ENCODE peak calls at places on chromosome 21, in eight cellular contexts. I is RWPE1, K is GM13976, W is K562, D is BJ, O is IMR-90, Z is nephron progenitor cell, Q is heart right ventricle. P is an unnamed sample.

GRCh38 chr21:31064803-31065202 is 26.5 kb upstream of the KRTAP19-8 start:
- DNase-seq in I (no peak), K (no peak), W (no peak), D (no peak), O (no peak), Z (no peak), Q (no peak), P (no peak)

GRCh38 chr21:16954787-16955186 is 558.1 kb upstream of the CXADR start:
- DNase-seq in I (no peak), K (no peak), W (no peak), D (no peak), O (no peak), Z (no peak), Q (no peak), P (no peak)

GRCh38 chr21:26003428-26003827 is 167.1 kb downstream of the APP start:
- DNase-seq in I (no peak), K (no peak), W (no peak), D (no peak), O (no peak), Z (no peak), Q (no peak), P (no peak)

GRCh38 chr21:30646904-30647303 is 4.2 kb downstream of the KRTAP20-3 start:
- DNase-seq in I (no peak), K (no peak), W (no peak), D (no peak), O (no peak), Z (no peak), Q (no peak), P (no peak)

GRCh38 chr21:16535100-16535418 is 805.3 kb downstream of the USP25 start:
- DNase-seq in I (no peak), K (no peak), W (no peak), D (no peak), O (peak; percentile 55), Z (no peak), Q (peak; percentile 85), P (peak; percentile 55)

GRCh38 chr21:16070207-16070651 is 340.4 kb downstream of the USP25 start:
- DNase-seq in I (no peak), K (no peak), W (no peak), D (no peak), O (no peak), Z (no peak), Q (no peak), P (no peak)

GRCh38 chr21:17786219-17787181 is 32.7 kb downstream of the C21orf91 start:
- DNase-seq in I (no peak), K (no peak), W (no peak), D (no peak), O (no peak), Z (no peak), Q (no peak), P (no peak)

GRCh38 chr21:34307991-34308532 is 55.7 kb upstream of the KCNE2 start:
- DNase-seq in I (no peak), K (no peak), W (no peak), D (no peak), O (no peak), Z (no peak), Q (no peak), P (no peak)

GRCh38 chr21:34613679-34614442 is 1.1 kb downstream of the RCAN1 start:
- DNase-seq in I (peak; percentile 30), K (no peak), W (peak; percentile 33), D (no peak), O (peak; percentile 7), Z (no peak), Q (no peak), P (no peak)

GRCh38 chr21:16322423-16322822 is 592.6 kb downstream of the USP25 start:
- DNase-seq in I (no peak), K (no peak), W (no peak), D (no peak), O (no peak), Z (no peak), Q (no peak), P (no peak)

GRCh38 chr21:34075760-34076159 is 2.4 kb downstream of the MRPS6 start:
- DNase-seq in I (no peak), K (no peak), W (peak; percentile 22), D (no peak), O (no peak), Z (no peak), Q (no peak), P (no peak)

GRCh38 chr21:34006603-34007168 is 66.7 kb upstream of the MRPS6 start:
- DNase-seq in I (no peak), K (no peak), W (no peak), D (no peak), O (no peak), Z (no peak), Q (no peak), P (no peak)

GRCh38 chr21:36508948-36509347 is 29.0 kb upstream of the CLDN14 start:
- DNase-seq in I (no peak), K (no peak), W (no peak), D (no peak), O (no peak), Z (no peak), Q (no peak), P (no peak)

DNA sequence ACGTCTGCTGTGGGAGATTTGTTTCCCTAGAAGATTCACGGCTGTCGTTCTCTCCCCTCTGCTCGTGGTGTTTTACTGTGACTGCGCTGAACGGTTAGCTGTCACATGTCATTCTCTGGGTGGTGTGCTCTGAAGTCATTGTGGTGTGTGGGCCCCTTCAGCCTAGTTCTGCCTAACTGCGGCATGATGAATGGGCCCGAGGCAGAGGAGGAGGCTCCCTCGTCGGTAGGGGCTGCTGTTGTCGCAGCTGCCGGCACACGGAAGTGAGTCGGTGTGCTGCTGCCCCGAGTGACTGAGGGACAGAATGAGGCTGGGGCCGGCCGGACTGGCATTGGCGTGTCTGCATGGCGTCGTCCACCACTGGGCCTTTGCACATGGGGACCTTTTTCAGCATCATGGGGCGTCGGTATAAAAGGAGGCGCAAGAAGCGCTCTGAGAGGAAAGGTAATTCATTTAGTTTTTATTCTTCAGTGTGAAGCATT is 77.9 kb downstream of the ADARB1 start:
- DNase-seq in I (no peak), K (peak; percentile 86), W (peak; percentile 92), D (no peak), O (no peak), Z (peak; percentile 67), Q (no peak), P (no peak)
- TF ChIP-seq CTCF in I (no peak), K (peak; percentile 87), W (peak; percentile 97), D (no peak), O (peak; percentile 6), Z (peak; percentile 19), Q (peak; percentile 41), P (no peak)

GRCh38 chr21:44438531-44439210 is 16.6 kb upstream of the LRRC3 start:
- DNase-seq in I (no peak), K (no peak), W (no peak), D (no peak), O (no peak), Z (no peak), Q (peak; percentile 71), P (no peak)
- TF ChIP-seq CTCF in I (no peak), K (no peak), W (no peak), D (no peak), O (no peak), Z (no peak), Q (no peak), P (no peak)

GRCh38 chr21:46082638-46083270 is 15.2 kb upstream of the COL6A2 start:
- DNase-seq in I (no peak), K (no peak), W (no peak), D (no peak), O (no peak), Z (no peak), Q (no peak), P (no peak)

GRCh38 chr21:46080171-46081021 is 17.5 kb upstream of the COL6A2 start:
- DNase-seq in I (no peak), K (peak; percentile 38), W (no peak), D (no peak), O (no peak), Z (no peak), Q (peak; percentile 70), P (no peak)

GRCh38 chr21:46081862-46082637 is 15.9 kb upstream of the COL6A2 start:
- DNase-seq in I (no peak), K (no peak), W (no peak), D (no peak), O (no peak), Z (no peak), Q (no peak), P (no peak)

GRCh38 chr21:46079357-46080170 is 18.3 kb upstream of the COL6A2 start:
- DNase-seq in I (no peak), K (no peak), W (no peak), D (peak; percentile 87), O (peak; percentile 96), Z (no peak), Q (no peak), P (peak; percentile 97)

DNA sequence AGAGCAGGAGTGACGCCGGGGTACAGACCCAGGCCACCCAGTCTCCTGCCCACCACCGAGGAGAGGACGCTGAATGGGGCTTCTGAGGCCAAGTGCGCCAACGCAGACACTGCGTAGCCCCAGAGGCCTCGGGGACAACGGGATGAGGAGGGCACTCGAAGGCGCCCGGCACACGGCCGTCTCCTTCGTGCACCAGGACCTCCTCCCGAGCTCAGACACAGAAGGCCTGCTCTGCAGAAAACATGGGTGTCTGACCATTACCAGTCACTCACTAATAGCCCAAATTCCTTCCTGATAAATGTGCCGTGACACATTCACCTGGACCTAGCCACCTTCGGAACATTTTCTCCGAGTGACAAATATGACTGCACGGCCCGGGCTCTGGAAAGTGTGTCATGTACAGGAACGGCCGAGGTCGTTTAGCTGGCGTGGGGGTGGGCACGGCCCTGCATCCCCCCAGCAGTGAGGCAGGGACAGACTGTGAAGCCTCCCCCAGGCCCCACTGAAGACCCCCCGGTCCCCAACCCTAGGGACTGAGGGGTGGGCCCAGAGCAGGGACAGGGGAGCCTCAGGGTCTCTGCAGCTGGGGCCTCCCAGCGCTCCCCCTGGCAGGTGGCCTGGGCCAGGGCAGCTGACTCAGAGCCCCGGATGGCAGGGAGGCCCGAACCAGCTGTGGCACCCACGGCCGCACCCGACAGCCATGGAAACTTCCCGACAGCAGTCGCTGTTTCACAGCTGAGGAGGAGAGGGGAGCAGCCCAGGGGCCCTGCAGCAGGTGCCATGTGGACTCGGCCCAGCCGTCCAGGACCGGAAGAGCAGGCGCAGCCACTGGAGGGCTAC is 16.7 kb upstream of the COL6A2 start:
- DNase-seq in I (no peak), K (no peak), W (no peak), D (no peak), O (no peak), Z (no peak), Q (no peak), P (no peak)
- TF ChIP-seq CTCF in I (no peak), K (no peak), W (no peak), D (no peak), O (no peak), Z (no peak), Q (no peak), P (no peak)

GRCh38 chr21:43866659-43867331 is 1.8 kb downstream of the AGPAT3 start:
- DNase-seq in I (no peak), K (peak; percentile 84), W (peak; percentile 57), D (no peak), O (no peak), Z (no peak), Q (no peak), P (no peak)

GRCh38 chr21:43866233-43866632 is 1.2 kb downstream of the AGPAT3 start:
- DNase-seq in I (no peak), K (peak; percentile 81), W (peak; percentile 69), D (no peak), O (peak; percentile 57), Z (no peak), Q (peak; percentile 58), P (peak; percentile 33)

GRCh38 chr21:43864806-43865470 is at the start of gene AGPAT3:
- DNase-seq in I (no peak), K (peak; percentile 73), W (peak; percentile 56), D (no peak), O (no peak), Z (peak; percentile 56), Q (no peak), P (no peak)

GRCh38 chr21:43865471-43866181 is 603 bp downstream of the AGPAT3 start:
- DNase-seq in I (peak; percentile 70), K (peak; percentile 77), W (peak; percentile 65), D (no peak), O (peak; percentile 15), Z (peak; percentile 39), Q (peak; percentile 47), P (no peak)

GRCh38 chr21:43864313-43864805 is 664 bp upstream of the AGPAT3 start:
- DNase-seq in I (no peak), K (peak; percentile 66), W (peak; percentile 60), D (no peak), O (peak; percentile 16), Z (peak; percentile 64), Q (no peak), P (no peak)
- TF ChIP-seq CTCF in I (no peak), K (peak; percentile 20), W (no peak), D (no peak), O (no peak), Z (no peak), Q (no peak), P (no peak)